ENCODE peak calls at places on chromosome 10, in five cellular contexts. S is BJ, C is transverse colon, U is stomach, O is Peyer's patch. I is an unnamed sample.

GRCh38 chr10:6052247-6053221 is 9.6 kb downstream of the IL2RA start:
- DNase-seq in U (peak), S (no peak), C (peak), O (peak), I (no peak)

GRCh38 chr10:102311025-102311420 is 65.7 kb downstream of the GBF1 start:
- DNase-seq in C (no peak), S (no peak), U (no peak), O (no peak), I (no peak)

GRCh38 chr10:78846770-78847169 is 222.0 kb upstream of the ZMIZ1 start:
- DNase-seq in S (no peak), C (no peak), O (no peak), U (no peak), I (no peak)

GRCh38 chr10:96998329-96998888 is 166.3 kb downstream of the LCOR start:
- DNase-seq in S (no peak), C (no peak), O (no peak), U (no peak), I (peak)

GRCh38 chr10:13087986-13088618 is 11.9 kb upstream of the OPTN start:
- DNase-seq in S (peak), O (no peak), C (no peak), U (no peak), I (peak)

GRCh38 chr10:35554461-35555056 is 50.6 kb upstream of the GJD4 start:
- DNase-seq in S (no peak), O (no peak), C (no peak), U (no peak), I (no peak)

GRCh38 chr10:132414402-132415016 is 17.5 kb downstream of the PWWP2B start:
- DNase-seq in U (no peak), S (no peak), C (no peak), O (no peak), I (no peak)

GRCh38 chr10:58919927-58920654 is 256.4 kb upstream of the PHYHIPL start:
- DNase-seq in S (peak), U (no peak), O (no peak), C (no peak), I (peak)

GRCh38 chr10:121930729-121931085 is 2.9 kb upstream of the ATE1 start:
- DNase-seq in S (no peak), C (no peak), O (no peak), U (no peak), I (no peak)

GRCh38 chr10:113169853-113170455 is 219.9 kb downstream of the TCF7L2 start:
- DNase-seq in S (no peak), C (no peak), U (no peak), O (no peak), I (no peak)

GRCh38 chr10:6924166-6924565 is 344.1 kb upstream of the PRKCQ start:
- DNase-seq in O (no peak), U (no peak), C (no peak), S (no peak), I (peak)

GRCh38 chr10:97335188-97335619 is 675 bp upstream of the FRAT2 start:
- DNase-seq in S (no peak), C (peak), U (no peak), O (no peak), I (no peak)

GRCh38 chr10:47076949-47077348 is 165.7 kb downstream of the PTPN20 start:
- DNase-seq in S (peak), O (no peak), C (no peak), U (no peak), I (no peak)

GRCh38 chr10:70352401-70353097 is 29.9 kb downstream of the LRRC20 start:
- DNase-seq in O (no peak), C (no peak), U (no peak), S (no peak), I (no peak)
- TF ChIP-seq CTCF in O (no peak), C (no peak), U (no peak), S (no peak), I (no peak)

DNA sequence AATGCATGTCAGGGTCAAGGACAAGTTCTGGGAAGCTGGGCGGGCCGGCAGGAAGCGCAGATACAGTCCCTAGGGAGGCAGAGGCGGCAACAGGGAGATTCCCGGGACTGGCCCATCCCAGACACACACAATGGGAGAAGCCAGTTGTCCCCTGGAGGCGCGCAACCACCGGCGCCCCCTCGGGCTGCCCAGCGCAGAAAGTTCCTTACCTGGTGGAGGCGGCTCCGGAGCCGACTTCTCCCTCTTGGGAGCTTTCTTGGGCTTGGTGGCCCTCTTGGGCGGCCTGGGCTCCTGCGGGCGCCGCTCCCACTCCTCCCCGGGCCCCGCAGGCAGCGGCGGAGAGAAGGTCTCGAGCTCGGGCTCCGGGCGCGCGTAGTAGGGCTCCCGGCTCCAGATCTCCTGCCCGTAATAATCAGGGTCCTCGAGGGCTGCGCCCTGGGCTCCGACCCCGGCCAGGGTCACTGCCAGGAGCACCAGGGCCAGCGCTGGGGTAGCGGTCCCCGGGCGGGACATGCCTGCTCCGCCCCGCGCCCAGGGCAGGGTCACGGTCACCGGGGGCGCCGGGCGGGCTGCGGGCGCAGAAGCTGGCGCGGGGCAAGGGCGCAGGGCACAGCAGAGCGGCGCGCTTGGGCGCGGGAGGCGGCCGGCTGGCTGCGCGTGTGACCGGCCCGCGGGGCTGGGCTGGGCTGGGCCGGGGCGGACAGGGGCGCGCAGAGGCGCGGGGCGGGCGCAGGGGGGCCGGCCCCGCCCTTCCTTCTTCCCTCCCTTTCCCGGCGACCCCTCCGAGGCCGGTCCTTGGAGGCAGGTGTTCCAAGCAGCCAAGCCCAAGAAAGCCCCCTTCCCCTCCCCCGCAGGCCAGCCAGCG is at the start of gene CPXM2:
- DNase-seq in S (no peak), O (peak), C (no peak), U (no peak), I (no peak)
- TF ChIP-seq CTCF in S (no peak), O (no peak), C (no peak), U (no peak), I (no peak)

GRCh38 chr10:29998142-29998808 is 61.1 kb downstream of the JCAD start:
- DNase-seq in O (peak), C (peak), U (peak), S (peak), I (peak)

GRCh38 chr10:30007406-30007805 is 52.0 kb downstream of the JCAD start:
- DNase-seq in U (no peak), S (no peak), C (no peak), O (no peak), I (no peak)

GRCh38 chr10:30006410-30006809 is 53.0 kb downstream of the JCAD start:
- DNase-seq in O (no peak), U (no peak), S (no peak), C (no peak), I (no peak)

GRCh38 chr10:30000802-30001571 is 58.4 kb downstream of the JCAD start:
- DNase-seq in S (peak), O (no peak), C (peak), U (no peak), I (peak)

DNA sequence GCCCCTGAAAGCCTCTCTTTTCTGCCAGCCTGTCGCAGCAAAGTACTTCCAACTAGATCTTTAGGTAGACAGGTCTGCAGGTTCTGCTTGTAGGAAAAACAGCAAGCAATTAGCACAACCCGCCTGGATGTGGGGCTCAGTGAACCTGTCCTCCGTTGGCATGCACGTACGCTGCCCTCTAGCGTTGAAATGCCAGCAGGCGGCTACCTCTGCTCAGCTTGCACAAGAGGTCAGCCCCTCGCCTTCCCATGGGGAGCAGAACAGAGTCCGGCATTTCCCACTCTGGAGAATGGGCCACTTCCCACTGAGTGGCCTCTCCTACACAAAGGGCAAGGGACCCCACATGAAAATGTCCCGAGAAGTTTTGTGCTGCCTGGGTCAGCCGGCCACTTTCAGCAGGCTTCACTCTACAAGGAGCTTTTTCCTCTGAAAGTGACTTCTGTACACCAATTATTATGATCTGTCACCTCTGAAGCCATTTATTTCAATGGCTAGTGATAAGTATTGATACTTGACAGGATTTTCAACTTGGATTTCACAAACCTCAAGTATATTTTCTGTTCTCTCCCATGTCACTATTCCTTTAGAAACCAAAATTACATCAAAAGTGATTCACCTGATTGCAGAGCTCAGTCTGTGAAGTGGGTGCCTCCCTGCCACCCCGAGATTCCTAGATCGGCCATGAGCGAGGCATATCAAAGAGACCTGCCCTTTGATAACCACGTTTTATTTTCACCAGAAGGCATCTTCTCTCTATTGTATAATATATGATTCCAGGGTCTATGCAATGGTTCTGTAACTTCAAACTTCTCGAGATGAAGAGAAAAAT is 56.7 kb downstream of the JCAD start:
- DNase-seq in O (peak), U (peak), S (peak), C (peak), I (peak)
- TF ChIP-seq CTCF in O (peak), U (no peak), S (peak), C (peak), I (peak)

DNA sequence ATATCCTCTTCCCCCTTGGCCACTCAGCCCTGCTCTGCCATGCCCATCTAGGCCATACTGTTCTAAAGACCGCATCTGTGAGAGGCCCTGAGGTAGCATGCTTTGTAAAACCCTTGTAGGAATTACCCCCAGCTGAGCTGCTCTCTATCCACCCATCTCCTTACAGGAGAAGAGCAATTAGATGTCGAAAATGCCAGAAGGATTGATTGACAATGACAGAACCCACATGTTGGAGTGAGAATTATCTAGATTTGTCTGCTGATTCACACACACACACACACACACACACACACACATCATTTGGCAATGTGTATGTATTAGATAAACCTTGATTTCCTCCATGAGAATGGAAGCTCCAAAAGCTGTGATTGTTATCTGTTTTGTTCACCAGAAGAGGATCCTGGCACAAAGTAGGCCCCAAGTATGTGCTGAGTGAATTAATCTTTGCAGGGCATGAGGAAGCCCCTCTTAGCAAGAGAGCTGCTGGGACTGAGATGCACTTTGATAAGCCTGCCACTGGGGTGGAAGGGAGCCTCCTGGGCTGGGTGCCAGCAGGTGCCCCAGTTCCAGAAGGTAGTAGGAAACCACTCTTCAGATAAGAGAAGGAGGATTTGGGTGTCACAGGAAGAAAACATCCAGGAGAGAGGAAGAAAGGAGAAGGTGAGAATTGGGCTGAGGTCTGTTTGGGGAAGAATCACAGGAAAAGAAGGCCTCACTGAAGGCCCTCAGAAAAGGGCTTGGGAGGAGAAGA is 187.5 kb upstream of the ADO start:
- DNase-seq in O (no peak), S (no peak), U (no peak), C (no peak), I (no peak)
- TF ChIP-seq CTCF in O (no peak), S (no peak), U (no peak), C (no peak), I (no peak)